ENCODE peak calls at places on chromosomes 2 and 18, in eight cellular contexts. One of them, this sample, is unnamed.

GRCh38 chr18:58847383-58848071 is 17.1 kb upstream of the ZNF532 start:
- DNase-seq in Ammon's horn: no peak
- DNase-seq in anterior cingulate cortex: peak; percentile 51
- DNase-seq in D341Med: no peak
- DNase-seq in H4: no peak
- DNase-seq in HT1080: no peak
- DNase-seq in NCI-H2029 treated with DMSO at 0.1 percent for 48 hours: no peak
- DNase-seq in ELR: no peak
- DNase-seq in this sample: no peak

GRCh38 chr2:122988395-122989221 is 1036.5 kb upstream of the CNTNAP5 start:
- DNase-seq in Ammon's horn: no peak
- DNase-seq in anterior cingulate cortex: no peak
- DNase-seq in D341Med: no peak
- DNase-seq in H4: no peak
- DNase-seq in HT1080: no peak
- DNase-seq in NCI-H2029 treated with DMSO at 0.1 percent for 48 hours: no peak
- DNase-seq in ELR: no peak
- DNase-seq in this sample: no peak

GRCh38 chr2:209331291-209331844 is 92.5 kb upstream of the MAP2 start:
- DNase-seq in Ammon's horn: peak; percentile 58
- DNase-seq in anterior cingulate cortex: no peak
- DNase-seq in D341Med: no peak
- DNase-seq in H4: peak; percentile 57
- DNase-seq in HT1080: peak; percentile 38
- DNase-seq in NCI-H2029 treated with DMSO at 0.1 percent for 48 hours: no peak
- DNase-seq in ELR: peak; percentile 54
- DNase-seq in this sample: peak; percentile 50

GRCh38 chr2:47077442-47078117 is 77.5 kb downstream of the STPG4 start:
- DNase-seq in Ammon's horn: no peak
- DNase-seq in anterior cingulate cortex: no peak
- DNase-seq in D341Med: no peak
- DNase-seq in H4: no peak
- DNase-seq in HT1080: no peak
- DNase-seq in NCI-H2029 treated with DMSO at 0.1 percent for 48 hours: no peak
- DNase-seq in ELR: no peak
- DNase-seq in this sample: no peak

GRCh38 chr2:36362291-36362690 is 6.7 kb downstream of the CRIM1 start:
- DNase-seq in Ammon's horn: no peak
- DNase-seq in anterior cingulate cortex: no peak
- DNase-seq in D341Med: no peak
- DNase-seq in H4: no peak
- DNase-seq in HT1080: no peak
- DNase-seq in NCI-H2029 treated with DMSO at 0.1 percent for 48 hours: no peak
- DNase-seq in ELR: peak; percentile 74
- DNase-seq in this sample: peak; percentile 47

GRCh38 chr2:33583194-33583938 is 15.7 kb downstream of the FAM98A start:
- DNase-seq in Ammon's horn: peak; percentile 65
- DNase-seq in anterior cingulate cortex: peak; percentile 39
- DNase-seq in D341Med: peak; percentile 34
- DNase-seq in H4: no peak
- DNase-seq in HT1080: peak; percentile 18
- DNase-seq in NCI-H2029 treated with DMSO at 0.1 percent for 48 hours: peak; percentile 7
- DNase-seq in ELR: peak; percentile 63
- DNase-seq in this sample: peak; percentile 48

GRCh38 chr2:136048886-136049832 is 63.7 kb upstream of the DARS1 start:
- DNase-seq in Ammon's horn: no peak
- DNase-seq in anterior cingulate cortex: no peak
- DNase-seq in D341Med: no peak
- DNase-seq in H4: no peak
- DNase-seq in HT1080: no peak
- DNase-seq in NCI-H2029 treated with DMSO at 0.1 percent for 48 hours: no peak
- DNase-seq in ELR: no peak
- DNase-seq in this sample: no peak

GRCh38 chr2:17296676-17297075 is 221.6 kb downstream of the RAD51AP2 start:
- DNase-seq in Ammon's horn: no peak
- DNase-seq in anterior cingulate cortex: no peak
- DNase-seq in D341Med: no peak
- DNase-seq in H4: no peak
- DNase-seq in HT1080: no peak
- DNase-seq in NCI-H2029 treated with DMSO at 0.1 percent for 48 hours: no peak
- DNase-seq in ELR: no peak
- DNase-seq in this sample: no peak

GRCh38 chr2:75932996-75933395 is 222.3 kb upstream of the GCFC2 start:
- DNase-seq in Ammon's horn: no peak
- DNase-seq in anterior cingulate cortex: no peak
- DNase-seq in D341Med: no peak
- DNase-seq in H4: no peak
- DNase-seq in HT1080: no peak
- DNase-seq in NCI-H2029 treated with DMSO at 0.1 percent for 48 hours: no peak
- DNase-seq in ELR: no peak
- DNase-seq in this sample: no peak

GRCh38 chr2:120257522-120257921 is 4.9 kb downstream of the RALB start:
- DNase-seq in Ammon's horn: no peak
- DNase-seq in anterior cingulate cortex: no peak
- DNase-seq in D341Med: no peak
- DNase-seq in H4: no peak
- DNase-seq in HT1080: no peak
- DNase-seq in NCI-H2029 treated with DMSO at 0.1 percent for 48 hours: no peak
- DNase-seq in ELR: no peak
- DNase-seq in this sample: no peak

GRCh38 chr2:147327636-147328035 is 517.2 kb upstream of the ACVR2A start:
- DNase-seq in Ammon's horn: no peak
- DNase-seq in anterior cingulate cortex: no peak
- DNase-seq in D341Med: no peak
- DNase-seq in H4: no peak
- DNase-seq in HT1080: peak; percentile 16
- DNase-seq in NCI-H2029 treated with DMSO at 0.1 percent for 48 hours: no peak
- DNase-seq in ELR: no peak
- DNase-seq in this sample: peak; percentile 24

GRCh38 chr2:203936949-203937348 is 386 bp downstream of the ICOS start:
- DNase-seq in Ammon's horn: no peak
- DNase-seq in anterior cingulate cortex: no peak
- DNase-seq in D341Med: no peak
- DNase-seq in H4: no peak
- DNase-seq in HT1080: no peak
- DNase-seq in NCI-H2029 treated with DMSO at 0.1 percent for 48 hours: no peak
- DNase-seq in ELR: no peak
- DNase-seq in this sample: no peak

GRCh38 chr2:67255933-67256615 is 141.1 kb upstream of the ETAA1 start:
- DNase-seq in Ammon's horn: no peak
- DNase-seq in anterior cingulate cortex: no peak
- DNase-seq in D341Med: no peak
- DNase-seq in H4: peak; percentile 36
- DNase-seq in HT1080: no peak
- DNase-seq in NCI-H2029 treated with DMSO at 0.1 percent for 48 hours: no peak
- DNase-seq in ELR: peak; percentile 35
- DNase-seq in this sample: peak; percentile 25

GRCh38 chr18:2495381-2495780 is 75.9 kb downstream of the METTL4 start:
- DNase-seq in Ammon's horn: no peak
- DNase-seq in anterior cingulate cortex: no peak
- DNase-seq in D341Med: no peak
- DNase-seq in H4: no peak
- DNase-seq in HT1080: no peak
- DNase-seq in NCI-H2029 treated with DMSO at 0.1 percent for 48 hours: no peak
- DNase-seq in ELR: no peak
- DNase-seq in this sample: no peak

GRCh38 chr2:240480834-240481623 is 45.6 kb downstream of the GPC1 start:
- DNase-seq in Ammon's horn: no peak
- DNase-seq in anterior cingulate cortex: no peak
- DNase-seq in D341Med: no peak
- DNase-seq in H4: no peak
- DNase-seq in HT1080: no peak
- DNase-seq in NCI-H2029 treated with DMSO at 0.1 percent for 48 hours: no peak
- DNase-seq in ELR: no peak
- DNase-seq in this sample: no peak

GRCh38 chr18:72808688-72809087 is 59.1 kb downstream of the NETO1 start:
- DNase-seq in Ammon's horn: peak; percentile 56
- DNase-seq in anterior cingulate cortex: peak; percentile 39
- DNase-seq in D341Med: no peak
- DNase-seq in H4: no peak
- DNase-seq in HT1080: no peak
- DNase-seq in NCI-H2029 treated with DMSO at 0.1 percent for 48 hours: no peak
- DNase-seq in ELR: no peak
- DNase-seq in this sample: no peak

GRCh38 chr18:30682667-30683066 is 359.9 kb downstream of the DSC3 start:
- DNase-seq in Ammon's horn: no peak
- DNase-seq in anterior cingulate cortex: no peak
- DNase-seq in D341Med: no peak
- DNase-seq in H4: peak; percentile 58
- DNase-seq in HT1080: no peak
- DNase-seq in NCI-H2029 treated with DMSO at 0.1 percent for 48 hours: no peak
- DNase-seq in ELR: no peak
- DNase-seq in this sample: no peak

GRCh38 chr2:128405467-128405900 is 86.8 kb upstream of the HS6ST1 start:
- DNase-seq in Ammon's horn: no peak
- DNase-seq in anterior cingulate cortex: no peak
- DNase-seq in D341Med: no peak
- DNase-seq in H4: no peak
- DNase-seq in HT1080: no peak
- DNase-seq in NCI-H2029 treated with DMSO at 0.1 percent for 48 hours: no peak
- DNase-seq in ELR: no peak
- DNase-seq in this sample: no peak

GRCh38 chr2:159459279-159459678 is 157.1 kb downstream of the BAZ2B start:
- DNase-seq in Ammon's horn: no peak
- DNase-seq in anterior cingulate cortex: no peak
- DNase-seq in D341Med: no peak
- DNase-seq in H4: peak; percentile 30
- DNase-seq in HT1080: no peak
- DNase-seq in NCI-H2029 treated with DMSO at 0.1 percent for 48 hours: no peak
- DNase-seq in ELR: no peak
- DNase-seq in this sample: no peak

GRCh38 chr2:176685908-176686307 is 416.7 kb downstream of the MTX2 start:
- DNase-seq in Ammon's horn: no peak
- DNase-seq in anterior cingulate cortex: no peak
- DNase-seq in D341Med: no peak
- DNase-seq in H4: no peak
- DNase-seq in HT1080: no peak
- DNase-seq in NCI-H2029 treated with DMSO at 0.1 percent for 48 hours: no peak
- DNase-seq in ELR: no peak
- DNase-seq in this sample: no peak

GRCh38 chr2:140529706-140530105 is 1601.1 kb downstream of the LRP1B start:
- DNase-seq in Ammon's horn: no peak
- DNase-seq in anterior cingulate cortex: no peak
- DNase-seq in D341Med: no peak
- DNase-seq in H4: no peak
- DNase-seq in HT1080: peak; percentile 34
- DNase-seq in NCI-H2029 treated with DMSO at 0.1 percent for 48 hours: no peak
- DNase-seq in ELR: peak; percentile 71
- DNase-seq in this sample: no peak

GRCh38 chr18:58143391-58143790 is 99.4 kb downstream of the NEDD4L start:
- DNase-seq in Ammon's horn: no peak
- DNase-seq in anterior cingulate cortex: no peak
- DNase-seq in D341Med: no peak
- DNase-seq in H4: peak; percentile 93
- DNase-seq in HT1080: no peak
- DNase-seq in NCI-H2029 treated with DMSO at 0.1 percent for 48 hours: no peak
- DNase-seq in ELR: no peak
- DNase-seq in this sample: peak; percentile 62

GRCh38 chr2:37858197-37858711 is 66.8 kb upstream of the RMDN2 start:
- DNase-seq in Ammon's horn: no peak
- DNase-seq in anterior cingulate cortex: no peak
- DNase-seq in D341Med: no peak
- DNase-seq in H4: no peak
- DNase-seq in HT1080: no peak
- DNase-seq in NCI-H2029 treated with DMSO at 0.1 percent for 48 hours: no peak
- DNase-seq in ELR: peak; percentile 13
- DNase-seq in this sample: peak; percentile 33

GRCh38 chr2:119223521-119224390 is at the start of gene STEAP3:
- DNase-seq in Ammon's horn: peak; percentile 56
- DNase-seq in anterior cingulate cortex: no peak
- DNase-seq in D341Med: peak; percentile 81
- DNase-seq in H4: peak; percentile 57
- DNase-seq in HT1080: peak; percentile 86
- DNase-seq in NCI-H2029 treated with DMSO at 0.1 percent for 48 hours: no peak
- DNase-seq in ELR: peak; percentile 81
- DNase-seq in this sample: peak; percentile 84

GRCh38 chr2:64624862-64625261 is 28.9 kb downstream of the SERTAD2 start:
- DNase-seq in Ammon's horn: no peak
- DNase-seq in anterior cingulate cortex: no peak
- DNase-seq in D341Med: no peak
- DNase-seq in H4: no peak
- DNase-seq in HT1080: no peak
- DNase-seq in NCI-H2029 treated with DMSO at 0.1 percent for 48 hours: no peak
- DNase-seq in ELR: no peak
- DNase-seq in this sample: no peak

This sample was measured in RPMI7951.